ENCODE peak calls at places on chromosomes 6 and 20, in seven cellular contexts. Y, N, L, H, S, P and O are unnamed samples.

GRCh38 chr20:41643504-41643938 is 25.3 kb upstream of the CHD6 start:
- DNase-seq in S (no peak), L (no peak), Y (no peak), H (no peak), P (no peak), N (no peak), O (no peak)

GRCh38 chr6:108168501-108168979 is 2.7 kb downstream of the NR2E1 start:
- DNase-seq in S (no peak), P (no peak), H (no peak), L (no peak), Y (no peak), N (peak), O (no peak)

GRCh38 chr20:51184289-51184688 is 161.4 kb upstream of the KCNG1 start:
- DNase-seq in N (no peak), S (no peak), Y (no peak), L (no peak), P (no peak), H (no peak), O (no peak)

GRCh38 chr6:144232434-144233223 is 52.5 kb upstream of the UTRN start:
- DNase-seq in S (no peak), N (no peak), H (no peak), Y (no peak), L (no peak), P (no peak), O (no peak)

GRCh38 chr6:163930012-163930411 is 515.5 kb downstream of the QKI start:
- DNase-seq in P (no peak), N (no peak), S (no peak), L (no peak), H (no peak), Y (no peak), O (no peak)

GRCh38 chr6:145669627-145670034 is 65.7 kb downstream of the EPM2A start:
- DNase-seq in H (peak), Y (no peak), L (peak), P (no peak), S (peak), N (no peak), O (no peak)

GRCh38 chr6:106692112-106692822 is 62.9 kb downstream of the QRSL1 start:
- DNase-seq in H (peak), P (peak), S (peak), Y (no peak), L (peak), N (no peak), O (no peak)

GRCh38 chr6:85674604-85675003 is 31.9 kb upstream of the SYNCRIP start:
- DNase-seq in S (no peak), L (no peak), Y (no peak), H (no peak), N (no peak), P (no peak), O (no peak)

GRCh38 chr20:52683761-52684160 is 288.4 kb upstream of the TSHZ2 start:
- DNase-seq in L (no peak), N (no peak), P (no peak), Y (no peak), H (no peak), S (no peak), O (no peak)

GRCh38 chr6:162251257-162251656 is 476.3 kb downstream of the PRKN start:
- DNase-seq in H (no peak), P (no peak), N (no peak), Y (no peak), S (no peak), L (no peak), O (no peak)

GRCh38 chr20:48339147-48339985 is 488.4 kb downstream of the PREX1 start:
- DNase-seq in N (no peak), P (no peak), H (no peak), Y (no peak), L (no peak), S (no peak), O (no peak)

GRCh38 chr20:38878798-38879197 is 47.4 kb upstream of the FAM83D start:
- DNase-seq in N (no peak), H (no peak), Y (no peak), S (no peak), L (no peak), P (no peak), O (no peak)

GRCh38 chr6:132020138-132020551 is 69.0 kb upstream of the CCN2 start:
- DNase-seq in H (peak), N (peak), S (no peak), Y (no peak), L (no peak), P (no peak), O (no peak)

GRCh38 chr6:9292975-9293374 is 857.6 kb upstream of the SLC35B3 start:
- DNase-seq in N (no peak), L (no peak), H (peak), S (peak), P (no peak), Y (no peak), O (no peak)

GRCh38 chr6:108167449-108167903 is 1.7 kb downstream of the NR2E1 start:
- DNase-seq in L (no peak), Y (no peak), S (no peak), H (no peak), P (no peak), N (no peak), O (no peak)

GRCh38 chr20:34045294-34045693 is 51.6 kb downstream of the RALY start:
- DNase-seq in Y (no peak), L (no peak), H (peak), P (no peak), N (peak), S (no peak), O (no peak)

GRCh38 chr20:20566523-20566922 is 145.9 kb downstream of the RALGAPA2 start:
- DNase-seq in P (no peak), H (no peak), L (no peak), S (no peak), Y (no peak), N (no peak), O (no peak)

GRCh38 chr6:167296902-167297301 is 5.8 kb downstream of the UNC93A start:
- DNase-seq in S (no peak), H (no peak), P (no peak), Y (no peak), L (no peak), N (no peak), O (no peak)